ENCODE peak calls at places on chromosomes 5 and 9, in four cellular contexts. Z is Peyer's patch; S is mesenchymal stem cell; M is CD8-positive, alpha-beta memory T cell. U is an unnamed sample.

GRCh38 chr5:97676608-97677007 is 493.6 kb upstream of the RIOK2 start:
- DNase-seq in Z (no peak), S (no peak), M (no peak), U (no peak)

GRCh38 chr5:61313960-61314681 is 17.9 kb upstream of the ZSWIM6 start:
- DNase-seq in Z (no peak), S (peak; percentile 93), M (no peak), U (peak; percentile 89)

GRCh38 chr9:68454579-68455334 is 85.9 kb downstream of the TMEM252 start:
- DNase-seq in Z (no peak), S (no peak), M (no peak), U (no peak)

GRCh38 chr5:69188811-69189161 is 597 bp upstream of the CENPH start:
- DNase-seq in Z (no peak), S (no peak), M (no peak), U (no peak)

GRCh38 chr9:134186471-134187109 is 22.2 kb upstream of the RNU6ATAC start:
- DNase-seq in Z (peak; percentile 55), S (peak; percentile 61), M (peak; percentile 40), U (no peak)

GRCh38 chr5:75049581-75050274 is 2.6 kb downstream of the GCNT4 start:
- DNase-seq in Z (peak; percentile 88), S (peak; percentile 75), M (peak; percentile 77), U (no peak)

GRCh38 chr5:168879929-168880328 is 300.8 kb upstream of the PANK3 start:
- DNase-seq in Z (no peak), S (no peak), M (no peak), U (no peak)

GRCh38 chr5:160188968-160189319 is 40.4 kb upstream of the FABP6 start:
- DNase-seq in Z (no peak), S (peak; percentile 60), M (no peak), U (no peak)

GRCh38 chr5:39928709-39929108 is 503.9 kb upstream of the DAB2 start:
- DNase-seq in Z (no peak), S (no peak), M (no peak), U (no peak)

GRCh38 chr5:154713615-154714125 is 41.5 kb upstream of the LARP1 start:
- DNase-seq in Z (peak; percentile 58), S (peak; percentile 53), M (no peak), U (no peak)

GRCh38 chr9:37187713-37188439 is 67.5 kb downstream of the ZCCHC7 start:
- DNase-seq in Z (no peak), S (no peak), M (no peak), U (no peak)

GRCh38 chr9:37187269-37187668 is 66.9 kb downstream of the ZCCHC7 start:
- DNase-seq in Z (peak; percentile 57), S (no peak), M (no peak), U (no peak)

GRCh38 chr9:37197158-37198033 is 77.0 kb downstream of the ZCCHC7 start:
- DNase-seq in Z (peak; percentile 54), S (peak; percentile 57), M (no peak), U (peak; percentile 54)

GRCh38 chr9:37192803-37193202 is 72.4 kb downstream of the ZCCHC7 start:
- DNase-seq in Z (no peak), S (no peak), M (no peak), U (no peak)

GRCh38 chr9:37191403-37192089 is 71.2 kb downstream of the ZCCHC7 start:
- DNase-seq in Z (no peak), S (no peak), M (no peak), U (no peak)
- H3K4me1 ChIP-seq in Z (no peaks in the 10 kb centered on the region), S (peaks cover 3% of the 10 kb centered on the region), M (peaks cover 16% of the 10 kb centered on the region), U (peaks cover 1% of the 10 kb centered on the region)

DNA sequence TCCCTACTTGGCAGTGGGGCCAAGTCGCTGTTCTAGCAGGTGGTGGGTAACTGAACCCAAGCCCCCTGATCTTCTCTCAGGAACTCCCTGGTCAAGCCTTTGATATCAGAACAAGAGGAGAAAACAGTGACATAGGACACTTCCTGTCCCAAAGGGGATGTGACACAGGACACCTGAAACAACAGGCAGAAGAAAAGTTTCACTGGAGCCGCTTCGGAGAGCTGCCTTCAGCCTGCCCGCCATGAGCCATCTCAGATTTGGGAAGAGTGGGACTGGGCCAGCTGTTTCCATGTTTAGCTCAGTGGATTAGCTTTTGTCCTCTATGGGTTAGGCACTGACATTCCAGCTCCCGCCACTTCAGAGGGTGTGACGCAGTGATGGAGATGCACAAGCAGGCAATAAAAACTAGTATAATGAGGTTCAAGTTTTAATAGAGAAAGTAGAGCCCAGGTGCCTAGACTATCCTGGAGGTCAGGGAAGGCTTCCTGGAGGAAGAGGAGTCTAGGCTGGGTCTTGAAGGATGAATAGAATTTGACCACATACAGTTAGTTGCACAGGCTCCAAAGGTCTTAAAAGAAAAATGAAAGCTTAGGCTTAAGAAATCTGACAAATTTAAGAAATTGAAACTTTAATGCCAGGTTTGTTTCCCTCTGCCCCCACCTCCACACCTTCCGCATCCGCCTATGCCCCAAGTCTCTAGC is 104.1 kb upstream of the SPRY4 start:
- DNase-seq in Z (no peak), S (no peak), M (no peak), U (no peak)
- H3K27ac ChIP-seq in Z (no peak overlapping the region), S (no peak overlapping the region), M (no peak overlapping the region), U (no peak overlapping the region)

DNA sequence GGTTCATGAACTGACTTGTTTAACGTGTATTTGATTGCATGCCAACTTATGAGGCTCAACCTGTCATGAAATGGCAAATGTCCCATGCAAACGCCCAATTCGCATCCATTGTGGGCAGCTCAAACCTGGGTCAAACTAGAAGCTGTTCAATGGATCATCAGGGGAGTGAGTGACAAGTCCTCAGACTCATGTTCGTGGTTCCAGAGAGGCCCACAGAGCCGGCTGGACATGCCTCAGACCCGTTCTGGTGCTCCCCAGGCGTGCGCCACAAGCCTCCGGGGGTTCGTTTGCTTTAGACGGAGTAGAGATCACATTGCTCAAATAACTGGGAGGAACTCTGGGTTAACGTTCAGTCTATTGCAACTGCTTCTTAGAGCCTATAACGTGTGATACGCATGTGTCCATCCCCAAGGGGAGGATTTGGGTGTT is 15.0 kb downstream of the GFI1B start:
- DNase-seq in Z (no peak), S (no peak), M (no peak), U (peak; percentile 28)
- H3K4me1 ChIP-seq in Z (no peaks in the 10 kb centered on the region), S (peaks cover 1% of the 10 kb centered on the region), M (no peaks in the 10 kb centered on the region), U (no peaks in the 10 kb centered on the region)

DNA sequence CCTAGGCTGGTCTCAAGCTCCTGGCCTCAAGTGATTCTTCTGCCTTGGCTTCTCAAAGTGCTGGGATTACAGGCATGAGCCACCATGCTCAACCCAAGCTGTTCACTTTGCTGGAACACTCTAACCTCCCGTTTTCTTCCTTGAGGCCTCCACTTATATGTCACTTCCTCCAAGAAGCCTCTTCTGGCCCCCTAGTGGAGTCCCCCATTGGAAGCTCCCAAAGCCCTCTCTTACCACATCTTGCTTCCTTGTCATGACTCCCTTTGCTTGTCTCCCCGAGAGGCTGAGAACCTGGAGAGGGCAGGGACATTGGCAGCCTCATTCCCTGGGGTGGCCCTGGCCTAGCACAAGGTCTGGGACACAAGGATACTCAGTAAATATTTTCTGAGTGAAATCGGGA is 80.8 kb downstream of the PDE6A start:
- DNase-seq in Z (no peak), S (no peak), M (no peak), U (no peak)
- H3K27ac ChIP-seq in Z (no peak overlapping the region), S (no peak overlapping the region), M (no peak overlapping the region), U (no peak overlapping the region)

U was measured in foreskin keratinocyte.